ENCODE peak calls at places on chromosomes 1 and 21, in five cellular contexts. H is HuH-7.5; E is NCI-H1105; M is stimulated activated CD4-positive, alpha-beta T cell treated with anti-CD3 and anti-CD28 coated beads, TNF-alpha, amount 100 ng/mL, for 1 hour; O is amniotic stem cell. V is an unnamed sample.

GRCh38 chr1:20847619-20848080 is 60.5 kb upstream of the HP1BP3 start:
- DNase-seq in M (no peak), O (no peak), H (no peak), E (no peak), V (no peak)

GRCh38 chr1:214192825-214193643 is 87.9 kb upstream of the SMYD2 start:
- DNase-seq in H (no peak), E (no peak), M (no peak), O (no peak), V (no peak)

GRCh38 chr1:167360120-167360519 is 139.4 kb downstream of the POU2F1 start:
- DNase-seq in O (no peak), M (no peak), H (no peak), E (no peak), V (no peak)

GRCh38 chr1:152167835-152168534 is 9.0 kb upstream of the RPTN start:
- DNase-seq in O (no peak), E (no peak), M (no peak), H (no peak), V (no peak)

GRCh38 chr1:228490120-228491078 is 3.2 kb downstream of the RNF187 start:
- DNase-seq in H (no peak), O (no peak), M (no peak), E (peak), V (no peak)

GRCh38 chr21:42505090-42505726 is 8.4 kb upstream of the SLC37A1 start:
- DNase-seq in O (no peak), M (no peak), H (no peak), E (no peak), V (no peak)

GRCh38 chr1:162133566-162133965 is 64.1 kb downstream of the NOS1AP start:
- DNase-seq in O (no peak), E (no peak), H (no peak), M (no peak), V (no peak)

GRCh38 chr1:50047916-50048694 is 24.4 kb upstream of the AGBL4 start:
- DNase-seq in O (no peak), H (no peak), M (no peak), E (no peak), V (no peak)

GRCh38 chr21:34630536-34631143 is 15.7 kb upstream of the RCAN1 start:
- DNase-seq in H (peak), E (peak), O (peak), M (no peak), V (no peak)

GRCh38 chr1:28173151-28173979 is 3.1 kb downstream of the PTAFR start:
- DNase-seq in E (no peak), M (no peak), O (no peak), H (no peak), V (no peak)

GRCh38 chr1:193457676-193458075 is 271.3 kb upstream of the B3GALT2 start:
- DNase-seq in O (no peak), H (no peak), E (no peak), M (peak), V (no peak)

GRCh38 chr21:25313891-25314646 is 293.2 kb downstream of the MRPL39 start:
- DNase-seq in H (no peak), O (no peak), M (no peak), E (peak), V (no peak)

GRCh38 chr1:44031051-44031899 is at the start of gene SLC6A9:
- DNase-seq in E (peak), H (peak), O (no peak), M (peak), V (no peak)

GRCh38 chr1:162387226-162388082 is 5.9 kb downstream of the C1orf226 start:
- DNase-seq in O (no peak), E (no peak), M (no peak), H (no peak), V (no peak)

GRCh38 chr1:159800177-159800935 is 1.8 kb upstream of the FCRL6 start:
- DNase-seq in E (no peak), H (no peak), O (no peak), M (no peak), V (no peak)

GRCh38 chr21:23936224-23936623 is 1671.1 kb downstream of the MRPL39 start:
- DNase-seq in M (no peak), E (no peak), H (no peak), O (peak), V (no peak)

GRCh38 chr1:199786695-199787094 is 240.8 kb upstream of the NR5A2 start:
- DNase-seq in M (no peak), H (no peak), E (no peak), O (no peak), V (no peak)

GRCh38 chr1:61400131-61400530 is 317.8 kb downstream of the NFIA start:
- DNase-seq in E (no peak), O (no peak), H (no peak), M (no peak), V (no peak)

GRCh38 chr1:247241687-247242086 is 14.2 kb upstream of the VN1R5 start:
- DNase-seq in E (no peak), H (no peak), M (no peak), O (no peak), V (no peak)

GRCh38 chr1:202274611-202275010 is 67.1 kb downstream of the UBE2T start:
- DNase-seq in H (peak), M (no peak), O (no peak), E (no peak), V (peak)

GRCh38 chr1:234400773-234401172 is 27.5 kb downstream of the COA6 start:
- DNase-seq in H (no peak), E (no peak), M (no peak), O (no peak), V (no peak)

GRCh38 chr1:182644863-182645262 is 39.5 kb downstream of the RGS8 start:
- DNase-seq in O (no peak), E (no peak), H (no peak), M (no peak), V (no peak)

GRCh38 chr1:228286505-228287417 is 78.9 kb downstream of the OBSCN start:
- DNase-seq in E (no peak), O (no peak), H (no peak), M (no peak), V (no peak)